ENCODE peak calls at places on chromosome 13, in six cellular contexts. X is sciatic nerve, A is NCI-H1694 treated with DMSO at 0.1 percent for 48 hours, U is heart left ventricle, C is KG1, G is neural crest cell. K is an unnamed sample.

GRCh38 chr13:50893211-50893852 is 16.3 kb upstream of the RNASEH2B start:
- DNase-seq in G (no peak), A (peak), U (no peak), X (no peak), C (peak), K (no peak)

GRCh38 chr13:33494596-33495214 is 209.2 kb upstream of the STARD13 start:
- DNase-seq in C (no peak), U (peak), X (no peak), A (no peak), G (no peak), K (no peak)

GRCh38 chr13:19023115-19023514 is 158.5 kb downstream of the TUBA3C start:
- DNase-seq in A (no peak), G (no peak), C (peak), U (no peak), X (no peak), K (no peak)

GRCh38 chr13:38686635-38687245 is at the start of gene FREM2:
- DNase-seq in X (peak), G (peak), C (no peak), A (peak), U (no peak), K (no peak)

GRCh38 chr13:28741080-28741479 is 22.3 kb upstream of the SLC46A3 start:
- DNase-seq in C (no peak), G (no peak), X (no peak), A (no peak), U (no peak), K (no peak)

GRCh38 chr13:97139704-97140103 is 82.4 kb upstream of the MBNL2 start:
- DNase-seq in C (no peak), U (no peak), A (no peak), G (no peak), X (no peak), K (no peak)

GRCh38 chr13:34678154-34678553 is 263.9 kb upstream of the NBEA start:
- DNase-seq in A (no peak), U (no peak), C (no peak), X (no peak), G (no peak), K (no peak)

GRCh38 chr13:59963827-59964226 is 199.9 kb downstream of the DIAPH3 start:
- DNase-seq in X (no peak), U (no peak), G (no peak), C (no peak), A (no peak), K (no peak)

GRCh38 chr13:114102521-114103288 is 29.7 kb downstream of the RASA3 start:
- DNase-seq in G (no peak), C (no peak), X (peak), U (no peak), A (no peak), K (peak)

GRCh38 chr13:50451609-50452008 is 391.9 kb downstream of the DLEU7 start:
- DNase-seq in G (no peak), U (no peak), A (no peak), C (no peak), X (no peak), K (no peak)

GRCh38 chr13:102440259-102440936 is 38.5 kb upstream of the FGF14 start:
- DNase-seq in A (no peak), X (no peak), C (no peak), G (no peak), U (no peak), K (no peak)

GRCh38 chr13:59603646-59604045 is 560.1 kb downstream of the DIAPH3 start:
- DNase-seq in X (no peak), A (no peak), C (no peak), U (no peak), G (no peak), K (no peak)

GRCh38 chr13:48542581-48543341 is 9.9 kb upstream of the RCBTB2 start:
- DNase-seq in U (peak), G (peak), X (peak), C (no peak), A (no peak), K (peak)

GRCh38 chr13:40340368-40341085 is 325.9 kb downstream of the FOXO1 start:
- DNase-seq in C (no peak), G (no peak), U (no peak), X (no peak), A (no peak), K (no peak)

GRCh38 chr13:20610006-20610405 is 43.0 kb downstream of the IFT88 start:
- DNase-seq in G (no peak), U (no peak), X (no peak), A (no peak), C (no peak), K (no peak)

GRCh38 chr13:29936051-29936813 is 85.8 kb upstream of the UBL3 start:
- DNase-seq in U (no peak), A (no peak), C (no peak), X (no peak), G (no peak), K (no peak)

GRCh38 chr13:92074658-92075057 is 676.2 kb downstream of the GPC5 start:
- DNase-seq in U (no peak), C (no peak), A (peak), X (no peak), G (no peak), K (no peak)

GRCh38 chr13:35255241-35255640 is 221.2 kb downstream of the MAB21L1 start:
- DNase-seq in U (no peak), A (no peak), G (no peak), X (no peak), C (no peak), K (no peak)

GRCh38 chr13:83879431-83880171 is 2.7 kb downstream of the SLITRK1 start:
- DNase-seq in X (no peak), A (no peak), C (no peak), U (no peak), G (no peak), K (no peak)

GRCh38 chr13:78465250-78465649 is 138.1 kb downstream of the POU4F1 start:
- DNase-seq in C (no peak), U (no peak), A (no peak), G (no peak), X (no peak), K (no peak)

GRCh38 chr13:24563087-24563486 is 50.5 kb upstream of the PARP4 start:
- DNase-seq in X (no peak), G (no peak), A (no peak), U (no peak), C (no peak), K (no peak)

K was measured in tibial artery.